ENCODE peak calls at places on chromosomes 12 and 14, in ten cellular contexts. K is CD8-positive, alpha-beta memory T cell; M is lung; X is body of pancreas; P is uterus; Q is mammary epithelial cell; T is sigmoid colon; W is SJSA1; J is right lobe of liver; E is mucosa of descending colon. D is an unnamed sample. For H3K4me1, the result is how much of the 10 kb centered on the place peaks cover.

GRCh38 chr12:1217191-1217949 is 226.3 kb downstream of the ERC1 start:
- DNase-seq in K (no peak), M (no peak), X (no peak), P (no peak), Q (peak), T (no peak), W (peak), J (no peak), E (no peak), D (no peak)

GRCh38 chr12:32305163-32305562 is 94.2 kb upstream of the FGD4 start:
- DNase-seq in K (no peak), M (no peak), X (no peak), P (no peak), Q (no peak), T (no peak), W (no peak), J (no peak), E (no peak), D (no peak)

GRCh38 chr12:1918875-1919236 is 404 bp upstream of the CACNA2D4 start:
- DNase-seq in K (no peak), M (peak), X (no peak), P (no peak), Q (no peak), T (peak), W (no peak), J (no peak), E (no peak), D (no peak)

GRCh38 chr12:10095971-10096370 is 2.8 kb downstream of the CLEC1A start:
- DNase-seq in K (no peak), M (no peak), X (no peak), P (no peak), Q (no peak), T (no peak), W (no peak), J (no peak), E (no peak), D (no peak)

GRCh38 chr12:129605666-129606065 is 298.2 kb downstream of the TMEM132D start:
- DNase-seq in K (no peak), M (no peak), X (no peak), P (no peak), Q (no peak), T (no peak), W (no peak), J (no peak), E (no peak), D (peak)

GRCh38 chr14:46063872-46064271 is 587.7 kb downstream of the RPL10L start:
- DNase-seq in K (no peak), M (no peak), X (no peak), P (no peak), Q (no peak), T (no peak), W (no peak), J (no peak), E (no peak), D (peak)

GRCh38 chr14:23171251-23171975 is 12.0 kb downstream of the SLC7A8 start:
- DNase-seq in K (no peak), M (no peak), X (peak), P (no peak), Q (peak), T (no peak), W (no peak), J (no peak), E (no peak), D (peak)

GRCh38 chr12:76866726-76867125 is 12.1 kb downstream of the CSRP2 start:
- DNase-seq in K (no peak), M (no peak), X (no peak), P (no peak), Q (peak), T (no peak), W (peak), J (no peak), E (no peak), D (peak)

GRCh38 chr14:76920572-76921175 is 94.5 kb downstream of the LRRC74A start:
- DNase-seq in K (no peak), M (no peak), X (no peak), P (no peak), Q (no peak), T (no peak), W (no peak), J (no peak), E (no peak), D (no peak)

GRCh38 chr14:81208489-81208888 is 12.3 kb downstream of the GTF2A1 start:
- DNase-seq in K (no peak), M (no peak), X (peak), P (no peak), Q (no peak), T (no peak), W (no peak), J (peak), E (no peak), D (no peak)

GRCh38 chr12:11666131-11666530 is 16.7 kb downstream of the ETV6 start:
- DNase-seq in K (no peak), M (no peak), X (no peak), P (no peak), Q (no peak), T (no peak), W (no peak), J (no peak), E (no peak), D (peak)

GRCh38 chr12:4743046-4743445 is 22.8 kb downstream of the GALNT8 start:
- DNase-seq in K (no peak), M (no peak), X (no peak), P (no peak), Q (no peak), T (no peak), W (no peak), J (no peak), E (no peak), D (peak)

GRCh38 chr12:52896190-52897100 is 8.4 kb downstream of the KRT8 start:
- DNase-seq in K (no peak), M (no peak), X (peak), P (no peak), Q (no peak), T (no peak), W (no peak), J (no peak), E (peak), D (no peak)

GRCh38 chr12:108306014-108306501 is 33.1 kb downstream of the CMKLR1 start:
- DNase-seq in K (no peak), M (no peak), X (no peak), P (peak), Q (peak), T (no peak), W (no peak), J (no peak), E (no peak), D (no peak)
- H3K4me1 ChIP-seq in K (under half), M (under half), X (half or more), P (under half), Q (under half), T (under half), W (under half), J (under half), E (under half), D (under half)

GRCh38 chr14:100144996-100145646 is 14.3 kb downstream of the DEGS2 start:
- DNase-seq in K (no peak), M (no peak), X (no peak), P (no peak), Q (no peak), T (no peak), W (no peak), J (peak), E (peak), D (no peak)
- H3K4me1 ChIP-seq in K (under half), M (under half), X (under half), P (under half), Q (under half), T (under half), W (under half), J (under half), E (half or more), D (under half)

GRCh38 chr12:67758119-67758873 is 109.8 kb downstream of the DYRK2 start:
- DNase-seq in K (no peak), M (no peak), X (no peak), P (no peak), Q (no peak), T (no peak), W (no peak), J (no peak), E (no peak), D (no peak)

GRCh38 chr12:67752226-67752732 is 103.7 kb downstream of the DYRK2 start:
- DNase-seq in K (no peak), M (no peak), X (no peak), P (no peak), Q (no peak), T (no peak), W (peak), J (no peak), E (no peak), D (no peak)

GRCh38 chr12:67750528-67751183 is 102.1 kb downstream of the DYRK2 start:
- DNase-seq in K (no peak), M (no peak), X (no peak), P (no peak), Q (no peak), T (no peak), W (no peak), J (no peak), E (no peak), D (no peak)

GRCh38 chr12:67751376-67751928 is 102.9 kb downstream of the DYRK2 start:
- DNase-seq in K (no peak), M (no peak), X (no peak), P (no peak), Q (no peak), T (no peak), W (no peak), J (no peak), E (no peak), D (no peak)

DNA sequence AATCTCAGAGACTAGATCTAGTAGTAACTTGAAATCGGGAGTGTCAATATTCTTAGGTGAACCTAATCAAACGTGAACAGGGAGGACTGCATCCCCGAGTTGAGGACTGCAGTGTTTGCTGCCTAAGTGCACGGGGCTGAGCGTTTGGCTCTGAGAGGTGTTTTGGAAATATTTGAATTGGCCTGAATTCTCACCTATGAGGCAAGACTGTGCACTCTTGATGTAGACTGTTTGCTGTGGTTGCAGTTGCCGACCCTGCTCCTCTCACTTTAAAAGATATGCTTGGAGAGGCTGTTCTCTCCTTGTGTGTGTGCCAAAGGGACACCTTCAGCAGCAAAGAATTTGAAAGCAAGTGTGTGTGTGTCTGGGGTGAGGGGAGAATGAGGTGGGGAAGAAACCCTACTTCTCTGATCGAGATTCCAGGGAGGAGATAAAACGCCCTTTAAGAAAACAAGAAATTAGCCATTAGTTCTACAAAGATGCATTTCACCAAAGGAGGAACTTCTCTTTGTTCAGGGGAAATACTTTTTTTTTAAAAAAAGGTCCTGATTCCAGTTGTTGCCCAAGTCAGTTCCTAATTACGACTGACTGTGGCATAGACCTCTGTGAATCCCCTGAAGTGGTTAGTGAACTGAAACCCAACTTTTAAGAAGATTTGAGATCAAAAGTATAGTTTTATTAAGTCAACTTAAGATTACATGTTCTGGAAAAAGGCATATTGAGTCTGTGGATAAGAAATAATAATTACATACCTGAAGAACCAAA is 106.6 kb downstream of the DYRK2 start:
- DNase-seq in K (no peak), M (peak), X (peak), P (peak), Q (no peak), T (no peak), W (no peak), J (peak), E (no peak), D (no peak)
- H3K4me1 ChIP-seq in K (under half), M (under half), X (under half), P (under half), Q (under half), T (under half), W (under half), J (under half), E (under half), D (under half)

GRCh38 chr12:106074361-106074705 is 64.4 kb downstream of the NUAK1 start:
- DNase-seq in K (no peak), M (no peak), X (no peak), P (no peak), Q (no peak), T (no peak), W (no peak), J (no peak), E (no peak), D (peak)
- H3K4me1 ChIP-seq in K (under half), M (under half), X (under half), P (under half), Q (under half), T (under half), W (under half), J (under half), E (under half), D (under half)